ENCODE peak calls at places on chromosomes 13 and 19, in eight cellular contexts. P, Y, H, B, C, T, D and V are unnamed samples.

GRCh38 chr13:41837668-41838067 is 123.2 kb downstream of the VWA8 start:
- DNase-seq in P (no peak), Y (no peak), H (no peak), B (no peak), C (no peak), T (no peak), D (no peak), V (no peak)

GRCh38 chr13:23867027-23867491 is 22.1 kb downstream of the MIPEP start:
- DNase-seq in P (no peak), Y (no peak), H (peak; percentile 1), B (no peak), C (no peak), T (no peak), D (no peak), V (no peak)

GRCh38 chr19:49017041-49017665 is at the start of gene LHB:
- DNase-seq in P (no peak), Y (no peak), H (no peak), B (no peak), C (no peak), T (no peak), D (no peak), V (no peak)

GRCh38 chr13:111275995-111276618 is 44.3 kb upstream of the TEX29 start:
- DNase-seq in P (no peak), Y (no peak), H (peak; percentile 20), B (no peak), C (no peak), T (no peak), D (no peak), V (no peak)

GRCh38 chr19:19405919-19406877 is 723 bp downstream of the GATAD2A start:
- DNase-seq in P (no peak), Y (peak; percentile 72), H (no peak), B (no peak), C (no peak), T (peak; percentile 9), D (peak; percentile 28), V (no peak)

GRCh38 chr19:12695997-12696365 is 450 bp downstream of the FBXW9 start:
- DNase-seq in P (no peak), Y (no peak), H (no peak), B (no peak), C (no peak), T (no peak), D (no peak), V (no peak)

GRCh38 chr13:43143591-43143990 is 120.2 kb downstream of the DNAJC15 start:
- DNase-seq in P (no peak), Y (no peak), H (no peak), B (no peak), C (no peak), T (no peak), D (no peak), V (no peak)

GRCh38 chr13:112619730-112620639 is 32.0 kb upstream of the TUBGCP3 start:
- DNase-seq in P (no peak), Y (no peak), H (peak; percentile 4), B (no peak), C (no peak), T (no peak), D (no peak), V (no peak)

GRCh38 chr19:13961826-13962737 is 9.8 kb downstream of the DCAF15 start:
- DNase-seq in P (no peak), Y (no peak), H (no peak), B (no peak), C (no peak), T (no peak), D (no peak), V (no peak)

GRCh38 chr13:50375792-50376191 is 360.5 kb downstream of the KCNRG start:
- DNase-seq in P (no peak), Y (no peak), H (peak; percentile 50), B (no peak), C (no peak), T (no peak), D (no peak), V (no peak)

GRCh38 chr13:77779461-77780272 is 82.2 kb downstream of the SLAIN1 start:
- DNase-seq in P (peak; percentile 55), Y (no peak), H (peak; percentile 55), B (no peak), C (no peak), T (no peak), D (no peak), V (no peak)

GRCh38 chr19:33703438-33703750 is 81.6 kb downstream of the CHST8 start:
- DNase-seq in P (no peak), Y (no peak), H (no peak), B (no peak), C (no peak), T (no peak), D (no peak), V (no peak)

GRCh38 chr13:47621931-47622330 is 379.1 kb downstream of the SUCLA2 start:
- DNase-seq in P (no peak), Y (no peak), H (no peak), B (no peak), C (no peak), T (no peak), D (no peak), V (no peak)